ENCODE peak calls at places on chromosomes 16 and 17, in four cellular contexts. One of them, this sample, is unnamed.

GRCh38 chr16:4525634-4526277 is 12.8 kb downstream of the CDIP1 start:
- DNase-seq in progenitor cell of endocrine pancreas: no peak
- DNase-seq in AG20443: no peak
- DNase-seq in iris pigment epithelial cell: no peak
- DNase-seq in this sample: no peak

GRCh38 chr16:3983081-3983520 is 102.6 kb upstream of the CREBBP start:
- DNase-seq in progenitor cell of endocrine pancreas: peak; percentile 73
- DNase-seq in AG20443: peak; percentile 77
- DNase-seq in iris pigment epithelial cell: peak; percentile 61
- DNase-seq in this sample: peak; percentile 82

GRCh38 chr17:36999475-36999874 is 50.7 kb downstream of the AATF start:
- DNase-seq in progenitor cell of endocrine pancreas: no peak
- DNase-seq in iris pigment epithelial cell: no peak
- DNase-seq in AG20443: no peak
- DNase-seq in this sample: no peak

GRCh38 chr16:49637933-49638695 is 217.8 kb downstream of the ZNF423 start:
- DNase-seq in progenitor cell of endocrine pancreas: no peak
- DNase-seq in AG20443: no peak
- DNase-seq in iris pigment epithelial cell: no peak
- DNase-seq in this sample: no peak

GRCh38 chr16:88468289-88469129 is 15.4 kb downstream of the ZFPM1 start:
- DNase-seq in AG20443: peak; percentile 66
- DNase-seq in iris pigment epithelial cell: peak; percentile 41
- DNase-seq in progenitor cell of endocrine pancreas: no peak
- DNase-seq in this sample: peak; percentile 51

GRCh38 chr16:50202926-50203624 is 50.0 kb downstream of the TENT4B start:
- DNase-seq in AG20443: peak; percentile 77
- DNase-seq in iris pigment epithelial cell: peak; percentile 93
- DNase-seq in progenitor cell of endocrine pancreas: no peak
- DNase-seq in this sample: peak; percentile 88

GRCh38 chr16:21194771-21195301 is 16.5 kb downstream of the ZP2 start:
- DNase-seq in iris pigment epithelial cell: peak; percentile 38
- DNase-seq in AG20443: peak; percentile 45
- DNase-seq in progenitor cell of endocrine pancreas: no peak
- DNase-seq in this sample: peak; percentile 41

GRCh38 chr16:69131167-69131748 is 1.1 kb downstream of the CHTF8 start:
- DNase-seq in progenitor cell of endocrine pancreas: no peak
- DNase-seq in iris pigment epithelial cell: no peak
- DNase-seq in AG20443: peak; percentile 46
- DNase-seq in this sample: peak; percentile 57

GRCh38 chr17:34712481-34713195 is 133.3 kb downstream of the TMEM132E start:
- DNase-seq in iris pigment epithelial cell: no peak
- DNase-seq in progenitor cell of endocrine pancreas: no peak
- DNase-seq in AG20443: no peak
- DNase-seq in this sample: no peak

GRCh38 chr16:47197536-47198179 is 53.9 kb upstream of the NETO2 start:
- DNase-seq in progenitor cell of endocrine pancreas: no peak
- DNase-seq in iris pigment epithelial cell: peak; percentile 74
- DNase-seq in AG20443: no peak
- DNase-seq in this sample: peak; percentile 8

GRCh38 chr16:54136276-54136625 is 150.3 kb downstream of the IRX3 start:
- DNase-seq in AG20443: peak; percentile 50
- DNase-seq in progenitor cell of endocrine pancreas: no peak
- DNase-seq in iris pigment epithelial cell: peak; percentile 66
- DNase-seq in this sample: peak; percentile 28

GRCh38 chr16:55734665-55735064 is 78.9 kb downstream of the SLC6A2 start:
- DNase-seq in progenitor cell of endocrine pancreas: no peak
- DNase-seq in AG20443: no peak
- DNase-seq in iris pigment epithelial cell: no peak
- DNase-seq in this sample: no peak

GRCh38 chr16:84552135-84552534 is 47.7 kb upstream of the MEAK7 start:
- DNase-seq in iris pigment epithelial cell: no peak
- DNase-seq in AG20443: no peak
- DNase-seq in progenitor cell of endocrine pancreas: no peak
- DNase-seq in this sample: no peak

GRCh38 chr17:64492481-64493109 is 4.3 kb downstream of the POLG2 start:
- DNase-seq in iris pigment epithelial cell: peak; percentile 36
- DNase-seq in progenitor cell of endocrine pancreas: no peak
- DNase-seq in AG20443: no peak
- DNase-seq in this sample: no peak